ENCODE peak calls at places on chromosome 7, in nine cellular contexts. One of them, this sample, is unnamed.

GRCh38 chr7:22082886-22083710 is 137.4 kb upstream of the CDCA7L start:
- DNase-seq in tibial nerve: peak; percentile 78
- DNase-seq in upper lobe of left lung: peak; percentile 86
- DNase-seq in HepG2: peak; percentile 38
- DNase-seq in H1: peak; percentile 100
- DNase-seq in sigmoid colon: peak; percentile 94
- DNase-seq in suprapubic skin: peak; percentile 91
- DNase-seq in transverse colon: peak; percentile 93
- DNase-seq in ovary: peak; percentile 88
- DNase-seq in this sample: peak; percentile 88

GRCh38 chr7:81740403-81740802 is 29.4 kb downstream of the HGF start:
- DNase-seq in tibial nerve: no peak
- DNase-seq in ovary: no peak
- DNase-seq in upper lobe of left lung: no peak
- DNase-seq in HepG2: no peak
- DNase-seq in suprapubic skin: no peak
- DNase-seq in H1: no peak
- DNase-seq in sigmoid colon: no peak
- DNase-seq in transverse colon: no peak
- DNase-seq in this sample: no peak

GRCh38 chr7:2632717-2633537 is 1.1 kb downstream of the TTYH3 start:
- DNase-seq in upper lobe of left lung: peak; percentile 69
- DNase-seq in HepG2: no peak
- DNase-seq in H1: no peak
- DNase-seq in sigmoid colon: peak; percentile 85
- DNase-seq in transverse colon: peak; percentile 65
- DNase-seq in suprapubic skin: peak; percentile 83
- DNase-seq in tibial nerve: peak; percentile 37
- DNase-seq in ovary: peak; percentile 77
- DNase-seq in this sample: peak; percentile 52

GRCh38 chr7:20146461-20146860 is 70.7 kb downstream of the MACC1 start:
- DNase-seq in suprapubic skin: no peak
- DNase-seq in upper lobe of left lung: no peak
- DNase-seq in tibial nerve: no peak
- DNase-seq in HepG2: no peak
- DNase-seq in ovary: no peak
- DNase-seq in sigmoid colon: no peak
- DNase-seq in transverse colon: no peak
- DNase-seq in H1: no peak
- DNase-seq in this sample: no peak

GRCh38 chr7:42093361-42093905 is 143.6 kb downstream of the GLI3 start:
- DNase-seq in tibial nerve: no peak
- DNase-seq in ovary: no peak
- DNase-seq in suprapubic skin: no peak
- DNase-seq in sigmoid colon: no peak
- DNase-seq in upper lobe of left lung: no peak
- DNase-seq in H1: no peak
- DNase-seq in transverse colon: no peak
- DNase-seq in HepG2: no peak
- DNase-seq in this sample: no peak

GRCh38 chr7:140218656-140219055 is 41.9 kb upstream of the KDM7A start:
- DNase-seq in sigmoid colon: no peak
- DNase-seq in ovary: no peak
- DNase-seq in suprapubic skin: no peak
- DNase-seq in HepG2: no peak
- DNase-seq in upper lobe of left lung: no peak
- DNase-seq in tibial nerve: no peak
- DNase-seq in H1: no peak
- DNase-seq in transverse colon: no peak
- DNase-seq in this sample: no peak

GRCh38 chr7:159088016-159088865 is 56.4 kb downstream of the VIPR2 start:
- DNase-seq in transverse colon: peak; percentile 2
- DNase-seq in HepG2: no peak
- DNase-seq in sigmoid colon: peak; percentile 30
- DNase-seq in tibial nerve: no peak
- DNase-seq in upper lobe of left lung: peak; percentile 14
- DNase-seq in H1: peak; percentile 36
- DNase-seq in ovary: no peak
- DNase-seq in suprapubic skin: no peak
- DNase-seq in this sample: no peak

GRCh38 chr7:36021917-36022550 is 131.0 kb upstream of the EEPD1 start:
- DNase-seq in upper lobe of left lung: no peak
- DNase-seq in ovary: peak; percentile 36
- DNase-seq in sigmoid colon: no peak
- DNase-seq in H1: no peak
- DNase-seq in transverse colon: no peak
- DNase-seq in HepG2: no peak
- DNase-seq in suprapubic skin: no peak
- DNase-seq in tibial nerve: no peak
- DNase-seq in this sample: no peak

GRCh38 chr7:143069912-143070500 is 17.9 kb downstream of the OR6V1 start:
- DNase-seq in ovary: no peak
- DNase-seq in transverse colon: no peak
- DNase-seq in suprapubic skin: no peak
- DNase-seq in upper lobe of left lung: no peak
- DNase-seq in sigmoid colon: no peak
- DNase-seq in HepG2: no peak
- DNase-seq in tibial nerve: no peak
- DNase-seq in H1: no peak
- DNase-seq in this sample: no peak

GRCh38 chr7:40716052-40716451 is 581.2 kb downstream of the SUGCT start:
- DNase-seq in HepG2: no peak
- DNase-seq in suprapubic skin: no peak
- DNase-seq in ovary: no peak
- DNase-seq in tibial nerve: no peak
- DNase-seq in upper lobe of left lung: no peak
- DNase-seq in sigmoid colon: no peak
- DNase-seq in H1: no peak
- DNase-seq in transverse colon: no peak
- DNase-seq in this sample: no peak
- H3K27ac ChIP-seq in HepG2: no peak overlapping the region
- H3K27ac ChIP-seq in suprapubic skin: no peak overlapping the region
- H3K27ac ChIP-seq in ovary: no peak overlapping the region
- H3K27ac ChIP-seq in tibial nerve: no peak overlapping the region
- H3K27ac ChIP-seq in upper lobe of left lung: no peak overlapping the region
- H3K27ac ChIP-seq in sigmoid colon: no peak overlapping the region
- H3K27ac ChIP-seq in H1: no peak overlapping the region
- H3K27ac ChIP-seq in transverse colon: no peak overlapping the region
- H3K27ac ChIP-seq in this sample: no peak overlapping the region

GRCh38 chr7:31318308-31318707 is 22.2 kb downstream of the NEUROD6 start:
- DNase-seq in transverse colon: no peak
- DNase-seq in tibial nerve: no peak
- DNase-seq in H1: no peak
- DNase-seq in HepG2: peak; percentile 10
- DNase-seq in sigmoid colon: no peak
- DNase-seq in suprapubic skin: no peak
- DNase-seq in ovary: no peak
- DNase-seq in upper lobe of left lung: no peak
- DNase-seq in this sample: no peak
- TF ChIP-seq EP300 in transverse colon: no peak
- TF ChIP-seq EP300 in tibial nerve: no peak
- TF ChIP-seq EP300 in H1: no peak
- TF ChIP-seq EP300 in HepG2: no peak
- TF ChIP-seq EP300 in sigmoid colon: no peak
- TF ChIP-seq EP300 in suprapubic skin: no peak
- TF ChIP-seq EP300 in ovary: no peak
- TF ChIP-seq EP300 in upper lobe of left lung: no peak
- TF ChIP-seq EP300 in this sample: no peak

GRCh38 chr7:17247357-17247756 is 51.1 kb upstream of the AHR start:
- DNase-seq in transverse colon: no peak
- DNase-seq in sigmoid colon: no peak
- DNase-seq in tibial nerve: no peak
- DNase-seq in ovary: no peak
- DNase-seq in HepG2: no peak
- DNase-seq in suprapubic skin: no peak
- DNase-seq in upper lobe of left lung: no peak
- DNase-seq in H1: no peak
- DNase-seq in this sample: no peak
- H3K27ac ChIP-seq in transverse colon: no peak overlapping the region
- H3K27ac ChIP-seq in sigmoid colon: no peak overlapping the region
- H3K27ac ChIP-seq in tibial nerve: no peak overlapping the region
- H3K27ac ChIP-seq in ovary: no peak overlapping the region
- H3K27ac ChIP-seq in HepG2: no peak overlapping the region
- H3K27ac ChIP-seq in suprapubic skin: no peak overlapping the region
- H3K27ac ChIP-seq in upper lobe of left lung: no peak overlapping the region
- H3K27ac ChIP-seq in H1: no peak overlapping the region
- H3K27ac ChIP-seq in this sample: no peak overlapping the region

GRCh38 chr7:14368285-14368684 is 378.8 kb upstream of the ETV1 start:
- DNase-seq in H1: no peak
- DNase-seq in ovary: no peak
- DNase-seq in HepG2: no peak
- DNase-seq in upper lobe of left lung: no peak
- DNase-seq in suprapubic skin: no peak
- DNase-seq in transverse colon: no peak
- DNase-seq in tibial nerve: no peak
- DNase-seq in sigmoid colon: no peak
- DNase-seq in this sample: no peak
- TF ChIP-seq EP300 in H1: no peak
- TF ChIP-seq EP300 in ovary: no peak
- TF ChIP-seq EP300 in HepG2: no peak
- TF ChIP-seq EP300 in upper lobe of left lung: no peak
- TF ChIP-seq EP300 in suprapubic skin: no peak
- TF ChIP-seq EP300 in transverse colon: no peak
- TF ChIP-seq EP300 in tibial nerve: no peak
- TF ChIP-seq EP300 in sigmoid colon: no peak
- TF ChIP-seq EP300 in this sample: no peak

This sample was measured in stomach.